ENCODE peak calls at places on chromosomes 12 and 14, in five cellular contexts. K, G, U, Q and I are unnamed samples.

GRCh38 chr12:47736216-47736615 is 10.9 kb upstream of the ENDOU start:
- DNase-seq in G (no peak), U (no peak), Q (no peak), K (no peak), I (no peak)

GRCh38 chr14:36055052-36055378 is 121.5 kb downstream of the PTCSC3 start:
- DNase-seq in U (no peak), Q (no peak), K (no peak), G (no peak), I (no peak)

GRCh38 chr14:32507029-32507984 is 178.2 kb downstream of the AKAP6 start:
- DNase-seq in Q (no peak), U (peak), K (no peak), G (no peak), I (no peak)

GRCh38 chr14:94109915-94110250 is 653 bp upstream of the IFI27 start:
- DNase-seq in Q (peak), U (no peak), G (no peak), K (no peak), I (no peak)

GRCh38 chr14:64611358-64612020 is 61.7 kb downstream of the PPP1R36 start:
- DNase-seq in K (no peak), G (no peak), U (no peak), Q (no peak), I (no peak)

GRCh38 chr12:124863409-124864325 is at the start of gene SCARB1:
- DNase-seq in U (peak), G (peak), Q (no peak), K (peak), I (peak)

GRCh38 chr12:44876554-44877275 is 600 bp upstream of the NELL2 start:
- DNase-seq in U (peak), G (no peak), K (no peak), Q (no peak), I (no peak)

GRCh38 chr12:63895841-63896240 is 51.3 kb downstream of the SRGAP1 start:
- DNase-seq in Q (no peak), G (no peak), K (no peak), U (no peak), I (no peak)

GRCh38 chr14:74504874-74505617 is 11.5 kb downstream of the ISCA2 start:
- DNase-seq in G (no peak), Q (no peak), U (no peak), K (no peak), I (no peak)

GRCh38 chr14:38226366-38226765 is 18.7 kb downstream of the SSTR1 start:
- DNase-seq in Q (no peak), U (no peak), G (no peak), K (no peak), I (no peak)

GRCh38 chr14:36647827-36648753 is 13.6 kb upstream of the PAX9 start:
- DNase-seq in G (no peak), U (peak), Q (no peak), K (no peak), I (no peak)

GRCh38 chr14:52307376-52307775 is 6.7 kb upstream of the PTGER2 start:
- DNase-seq in Q (no peak), U (peak), G (no peak), K (no peak), I (no peak)

GRCh38 chr12:11689591-11690158 is 40.2 kb downstream of the ETV6 start:
- DNase-seq in K (no peak), Q (no peak), G (no peak), U (no peak), I (no peak)

GRCh38 chr14:91415794-91416743 is 1.6 kb downstream of the CCDC88C start:
- DNase-seq in U (peak), K (no peak), G (no peak), Q (no peak), I (peak)

GRCh38 chr12:52455818-52456217 is 3.9 kb upstream of the KRT6B start:
- DNase-seq in G (no peak), U (no peak), Q (no peak), K (no peak), I (no peak)